ENCODE peak calls at places on chromosomes 12 and 14, in five cellular contexts. X is cardiac fibroblast, F is A172, Y is iris pigment epithelial cell, J is astrocyte. U is an unnamed sample.

GRCh38 chr12:9646794-9647622 is 22.5 kb upstream of the CLEC2D start:
- DNase-seq in X (peak), F (peak), Y (peak), J (peak), U (no peak)

GRCh38 chr12:66661357-66661756 is 17.5 kb downstream of the GRIP1 start:
- DNase-seq in X (no peak), F (no peak), Y (no peak), J (no peak), U (no peak)

GRCh38 chr12:105705765-105706164 is 375.3 kb downstream of the C12orf75 start:
- DNase-seq in X (peak), F (peak), Y (peak), J (peak), U (peak)

GRCh38 chr12:59080101-59080500 is 159.8 kb upstream of the LRIG3 start:
- DNase-seq in X (no peak), F (no peak), Y (no peak), J (no peak), U (no peak)

GRCh38 chr12:98820005-98820404 is 174.9 kb downstream of the APAF1 start:
- DNase-seq in X (no peak), F (no peak), Y (no peak), J (peak), U (no peak)

GRCh38 chr14:73462078-73462715 is 3.9 kb upstream of the NUMB start:
- DNase-seq in X (peak), F (peak), Y (peak), J (peak), U (peak)

GRCh38 chr14:71933026-71933587 is 878 bp downstream of the RGS6 start:
- DNase-seq in X (peak), F (no peak), Y (peak), J (no peak), U (no peak)

GRCh38 chr12:101891462-101891971 is 14.1 kb downstream of the DRAM1 start:
- DNase-seq in X (peak), F (peak), Y (peak), J (peak), U (peak)

GRCh38 chr12:96979532-96979931 is 72.5 kb downstream of the NEDD1 start:
- DNase-seq in X (no peak), F (no peak), Y (no peak), J (no peak), U (no peak)

GRCh38 chr14:85604671-85605070 is 74.7 kb downstream of the FLRT2 start:
- DNase-seq in X (no peak), F (no peak), Y (no peak), J (no peak), U (no peak)

GRCh38 chr14:99214701-99215100 is 57.3 kb downstream of the BCL11B start:
- DNase-seq in X (no peak), F (no peak), Y (no peak), J (no peak), U (no peak)

GRCh38 chr12:103175625-103176024 is 218.2 kb downstream of the ASCL1 start:
- DNase-seq in X (no peak), F (no peak), Y (no peak), J (no peak), U (no peak)

GRCh38 chr12:124006582-124007170 is 33.7 kb downstream of the ZNF664 start:
- DNase-seq in X (no peak), F (no peak), Y (no peak), J (no peak), U (no peak)

GRCh38 chr12:57033428-57033827 is 16.5 kb downstream of the MYO1A start:
- DNase-seq in X (no peak), F (no peak), Y (no peak), J (no peak), U (no peak)

GRCh38 chr14:100386121-100386520 is 63.0 kb downstream of the SLC25A47 start:
- DNase-seq in X (peak), F (no peak), Y (peak), J (peak), U (no peak)

GRCh38 chr12:110281549-110282342 is 699 bp downstream of the ATP2A2 start:
- DNase-seq in X (peak), F (no peak), Y (peak), J (no peak), U (peak)

GRCh38 chr12:70005864-70006618 is 181.0 kb downstream of the MYRFL start:
- DNase-seq in X (no peak), F (no peak), Y (no peak), J (no peak), U (no peak)

GRCh38 chr12:93133361-93133760 is 204.3 kb upstream of the EEA1 start:
- DNase-seq in X (no peak), F (no peak), Y (no peak), J (no peak), U (no peak)

GRCh38 chr12:111222520-111222919 is 146.4 kb downstream of the PHETA1 start:
- DNase-seq in X (no peak), F (no peak), Y (no peak), J (no peak), U (no peak)

GRCh38 chr14:88380405-88380804 is 5.1 kb upstream of the SPATA7 start:
- DNase-seq in X (peak), F (no peak), Y (peak), J (peak), U (peak)

GRCh38 chr12:46579474-46579873 is 206.9 kb upstream of the SLC38A2 start:
- DNase-seq in X (no peak), F (no peak), Y (peak), J (no peak), U (no peak)

GRCh38 chr12:113315358-113315757 is 19.6 kb downstream of the SLC8B1 start:
- DNase-seq in X (no peak), F (no peak), Y (no peak), J (no peak), U (no peak)

GRCh38 chr14:92651793-92652382 is 96.5 kb downstream of the LGMN start:
- DNase-seq in X (no peak), F (no peak), Y (no peak), J (no peak), U (no peak)

GRCh38 chr12:5561843-5562242 is 129.9 kb downstream of the NTF3 start:
- DNase-seq in X (no peak), F (no peak), Y (no peak), J (no peak), U (no peak)

GRCh38 chr12:57190037-57190436 is 26.6 kb upstream of the NXPH4 start:
- DNase-seq in X (peak), F (no peak), Y (peak), J (peak), U (no peak)

U was measured in GM03348.